ENCODE peak calls at places on chromosomes 1 and 21, in four cellular contexts. Q, V, A and Y are unnamed samples.
A peak's percentile ranks its signal among the peaks of the same experiment; 100 is the strongest.

GRCh38 chr1:16244650-16245285 is 7.8 kb upstream of the CPLANE2 start:
- DNase-seq in V (no peak), Q (no peak), A (no peak), Y (no peak)

GRCh38 chr1:230069813-230070212 is 2.8 kb downstream of the GALNT2 start:
- DNase-seq in V (no peak), A (no peak), Q (no peak), Y (no peak)

GRCh38 chr1:115453666-115454065 is 115.6 kb upstream of the NGF start:
- DNase-seq in V (no peak), Q (no peak), A (no peak), Y (no peak)

GRCh38 chr1:48848035-48848434 is 71.3 kb upstream of the BEND5 start:
- DNase-seq in A (no peak), V (no peak), Q (no peak), Y (no peak)

GRCh38 chr21:39348040-39348354 is 891 bp downstream of the HMGN1 start:
- DNase-seq in Q (no peak), A (no peak), V (peak; percentile 23), Y (no peak)

GRCh38 chr1:18344755-18345154 is 136.0 kb upstream of the KLHDC7A start:
- DNase-seq in A (no peak), Q (no peak), V (no peak), Y (no peak)

GRCh38 chr21:36640260-36641244 is 58.4 kb upstream of the SIM2 start:
- DNase-seq in Q (no peak), A (no peak), V (no peak), Y (no peak)

GRCh38 chr1:165481820-165482532 is 37.0 kb upstream of the RXRG start:
- DNase-seq in Q (no peak), A (peak; percentile 67), V (no peak), Y (no peak)

GRCh38 chr21:37547615-37547975 is 181.0 kb downstream of the DYRK1A start:
- DNase-seq in Q (no peak), A (no peak), V (no peak), Y (no peak)

GRCh38 chr21:33495743-33496142 is 4.2 kb upstream of the DNAJC28 start:
- DNase-seq in V (no peak), Q (no peak), A (no peak), Y (no peak)

GRCh38 chr1:110174961-110175360 is 24.7 kb downstream of the SLC6A17 start:
- DNase-seq in Q (no peak), V (no peak), A (no peak), Y (no peak)

GRCh38 chr21:40976198-40977114 is 129.5 kb upstream of the DSCAM start:
- DNase-seq in V (no peak), Q (no peak), A (no peak), Y (no peak)

GRCh38 chr1:241229216-241229615 is 127.8 kb downstream of the RGS7 start:
- DNase-seq in Q (no peak), V (no peak), A (no peak), Y (no peak)

GRCh38 chr1:184536246-184536985 is 149.6 kb downstream of the C1orf21 start:
- DNase-seq in A (no peak), Q (no peak), V (no peak), Y (no peak)

GRCh38 chr1:156643266-156644092 is 1.6 kb downstream of the BCAN start:
- DNase-seq in Q (no peak), V (peak; percentile 79), A (no peak), Y (no peak)

GRCh38 chr1:116261227-116261626 is 111.8 kb upstream of the ATP1A1 start:
- DNase-seq in V (no peak), Q (no peak), A (peak; percentile 31), Y (no peak)

GRCh38 chr1:50047916-50048694 is 24.4 kb upstream of the AGBL4 start:
- DNase-seq in Q (no peak), A (no peak), V (no peak), Y (peak; percentile 14)

DNA sequence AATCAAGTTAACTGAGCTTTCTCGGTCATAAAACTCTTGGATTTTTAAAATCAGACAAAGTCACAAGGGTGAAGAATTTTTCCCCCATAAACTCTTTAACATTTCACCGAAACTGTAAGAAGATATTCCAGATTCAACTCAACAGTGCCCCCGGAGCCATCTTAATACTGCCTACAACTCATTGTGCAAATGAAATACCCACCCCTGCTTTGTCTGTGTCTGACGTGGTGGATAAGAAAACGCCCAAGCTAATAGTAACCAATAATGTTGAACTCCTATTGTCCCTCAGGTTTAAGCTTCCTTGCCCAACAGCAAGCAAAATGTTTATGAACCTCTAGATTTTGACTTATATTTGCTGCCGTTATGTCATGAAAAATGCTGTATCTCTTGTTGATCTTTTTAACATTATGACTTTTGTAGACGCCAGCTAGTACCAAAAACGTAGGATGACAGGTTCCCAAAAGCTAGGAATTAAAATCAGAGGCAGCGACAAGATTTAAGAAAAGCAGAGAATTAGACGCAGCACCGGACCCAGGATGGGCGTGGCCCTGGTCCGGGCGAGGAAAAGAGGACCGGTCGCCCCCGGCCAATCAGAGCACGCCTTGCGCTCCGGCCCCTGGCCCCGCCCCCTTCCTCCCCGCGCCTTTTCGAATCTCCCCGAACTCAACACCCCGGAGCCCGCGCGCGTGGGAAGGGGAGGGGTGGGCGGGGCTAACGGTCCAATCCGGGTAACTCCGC is 1.1 kb downstream of the STMN1 start:
- DNase-seq in V (peak; percentile 96), A (peak; percentile 92), Q (peak; percentile 96), Y (peak; percentile 97)
- TF ChIP-seq CTCF in V (peak; percentile 5), A (peak; percentile 21), Q (peak; percentile 25), Y (no peak)

GRCh38 chr1:91245437-91245836 is 159.2 kb downstream of the HFM1 start:
- DNase-seq in A (no peak), V (no peak), Q (no peak), Y (no peak)

GRCh38 chr1:91243171-91243570 is 161.5 kb downstream of the HFM1 start:
- DNase-seq in A (no peak), V (no peak), Q (no peak), Y (no peak)

GRCh38 chr1:91244737-91245136 is 159.9 kb downstream of the HFM1 start:
- DNase-seq in A (no peak), Q (no peak), V (no peak), Y (no peak)
- TF ChIP-seq CTCF in A (peak; percentile 12), Q (peak; percentile 46), V (no peak), Y (no peak)

GRCh38 chr1:243705585-243705984 is 144.5 kb downstream of the AKT3 start:
- DNase-seq in A (no peak), Q (no peak), V (no peak), Y (no peak)

GRCh38 chr1:243712242-243712641 is 137.8 kb downstream of the AKT3 start:
- DNase-seq in A (no peak), V (no peak), Q (no peak), Y (no peak)

GRCh38 chr1:243710467-243710866 is 139.6 kb downstream of the AKT3 start:
- DNase-seq in A (no peak), V (no peak), Q (no peak), Y (no peak)

GRCh38 chr1:243706563-243706962 is 143.5 kb downstream of the AKT3 start:
- DNase-seq in Q (no peak), A (no peak), V (no peak), Y (no peak)

GRCh38 chr1:243708210-243708609 is 141.8 kb downstream of the AKT3 start:
- DNase-seq in Q (no peak), V (no peak), A (peak; percentile 48), Y (no peak)
- TF ChIP-seq CTCF in Q (peak; percentile 60), V (peak; percentile 42), A (no peak), Y (peak; percentile 37)

GRCh38 chr1:9399510-9400424 is 107.1 kb downstream of the SPSB1 start:
- DNase-seq in V (no peak), A (peak; percentile 26), Q (no peak), Y (no peak)
- TF ChIP-seq CTCF in V (no peak), A (no peak), Q (no peak), Y (no peak)

GRCh38 chr1:53258216-53258615 is 19.9 kb upstream of the MAGOH start:
- DNase-seq in A (no peak), Q (no peak), V (no peak), Y (no peak)

GRCh38 chr1:53256744-53257453 is 18.6 kb upstream of the MAGOH start:
- DNase-seq in V (no peak), Q (no peak), A (no peak), Y (no peak)

GRCh38 chr1:53257454-53258081 is 19.2 kb upstream of the MAGOH start:
- DNase-seq in A (no peak), V (no peak), Q (no peak), Y (no peak)

GRCh38 chr1:53254011-53254640 is 15.8 kb upstream of the MAGOH start:
- DNase-seq in Q (no peak), V (no peak), A (peak; percentile 73), Y (no peak)

GRCh38 chr1:53255031-53255430 is 16.7 kb upstream of the MAGOH start:
- DNase-seq in Q (no peak), V (no peak), A (no peak), Y (no peak)
- TF ChIP-seq CTCF in Q (peak; percentile 18), V (no peak), A (no peak), Y (no peak)

GRCh38 chr1:59146651-59147358 is 150.1 kb upstream of the FGGY start:
- DNase-seq in V (peak; percentile 73), A (peak; percentile 46), Q (peak; percentile 37), Y (peak; percentile 78)
- TF ChIP-seq CTCF in V (peak; percentile 44), A (no peak), Q (peak; percentile 36), Y (peak; percentile 39)